ENCODE peak calls at places on chromosome 4, in five cellular contexts. X is OCI-LY7, Z is A549, D is choroid plexus epithelial cell, R is dorsolateral prefrontal cortex. K is an unnamed sample.

GRCh38 chr4:78057135-78057599 is at the start of gene FRAS1:
- DNase-seq in D (peak), Z (peak), X (peak), R (peak), K (peak)

GRCh38 chr4:16636304-16636703 is 262.1 kb downstream of the LDB2 start:
- DNase-seq in R (no peak), X (no peak), D (no peak), Z (no peak), K (no peak)

GRCh38 chr4:96260071-96260682 is 420.3 kb downstream of the PDHA2 start:
- DNase-seq in R (no peak), D (peak), Z (no peak), X (no peak), K (no peak)

GRCh38 chr4:24988776-24989175 is 42.0 kb downstream of the LGI2 start:
- DNase-seq in X (no peak), R (no peak), Z (peak), D (peak), K (no peak)

GRCh38 chr4:16026155-16026761 is 57.6 kb downstream of the PROM1 start:
- DNase-seq in R (no peak), D (peak), X (peak), Z (peak), K (no peak)

GRCh38 chr4:155597933-155598451 is 68.7 kb upstream of the GUCY1A1 start:
- DNase-seq in X (no peak), D (no peak), R (no peak), Z (no peak), K (no peak)

GRCh38 chr4:170001688-170002267 is 24.4 kb downstream of the MFAP3L start:
- DNase-seq in Z (no peak), X (no peak), R (no peak), D (no peak), K (no peak)

GRCh38 chr4:76969493-76969892 is 19.9 kb downstream of the SEPTIN11 start:
- DNase-seq in R (no peak), Z (no peak), D (no peak), X (no peak), K (no peak)

GRCh38 chr4:78692815-78693156 is 83.4 kb upstream of the BMP2K start:
- DNase-seq in R (no peak), X (no peak), Z (no peak), D (no peak), K (no peak)

GRCh38 chr4:129342820-129343219 is 246.9 kb downstream of the C4orf33 start:
- DNase-seq in D (peak), X (no peak), Z (peak), R (no peak), K (no peak)

GRCh38 chr4:8305851-8306361 is 36.4 kb downstream of the HTRA3 start:
- DNase-seq in R (no peak), D (peak), X (no peak), Z (no peak), K (no peak)

GRCh38 chr4:113539408-113539807 is 222.1 kb downstream of the CAMK2D start:
- DNase-seq in D (peak), R (no peak), Z (no peak), X (no peak), K (no peak)

GRCh38 chr4:187617117-187617516 is 378.5 kb upstream of the ZFP42 start:
- DNase-seq in D (peak), X (no peak), Z (no peak), R (no peak), K (no peak)

GRCh38 chr4:101191302-101192098 is 155.8 kb downstream of the PPP3CA start:
- DNase-seq in R (peak), D (peak), Z (peak), X (no peak), K (no peak)

GRCh38 chr4:137601924-137602323 is 69.6 kb upstream of the PCDH18 start:
- DNase-seq in D (peak), Z (peak), X (no peak), R (no peak), K (no peak)

GRCh38 chr4:176883681-176884418 is 91.1 kb upstream of the VEGFC start:
- DNase-seq in R (no peak), D (peak), X (no peak), Z (peak), K (no peak)

GRCh38 chr4:47381172-47381571 is 82.3 kb downstream of the COMMD8 start:
- DNase-seq in X (no peak), Z (no peak), R (no peak), D (no peak), K (no peak)

GRCh38 chr4:165873298-165874071 is 448 bp downstream of the TLL1 start:
- DNase-seq in X (no peak), R (no peak), Z (peak), D (no peak), K (peak)

GRCh38 chr4:7904942-7905341 is 34.7 kb downstream of the AFAP1 start:
- DNase-seq in R (peak), X (no peak), Z (peak), D (peak), K (no peak)

GRCh38 chr4:169174247-169174646 is 96.5 kb downstream of the SH3RF1 start:
- DNase-seq in R (no peak), D (no peak), Z (no peak), X (no peak), K (no peak)

GRCh38 chr4:77465271-77465670 is 140.3 kb upstream of the CXCL13 start:
- DNase-seq in R (no peak), X (no peak), Z (no peak), D (peak), K (no peak)

GRCh38 chr4:183860110-183860509 is 45.0 kb upstream of the STOX2 start:
- DNase-seq in R (no peak), Z (no peak), D (no peak), X (no peak), K (no peak)

GRCh38 chr4:163988921-163989320 is 494.4 kb downstream of the TMA16 start:
- DNase-seq in R (no peak), Z (no peak), D (no peak), X (no peak), K (no peak)

GRCh38 chr4:9867746-9868425 is 86.5 kb downstream of the DRD5 start:
- DNase-seq in X (no peak), R (no peak), Z (no peak), D (no peak), K (no peak)

GRCh38 chr4:7778524-7779193 is 161.0 kb downstream of the AFAP1 start:
- DNase-seq in D (peak), X (no peak), Z (no peak), R (no peak), K (no peak)

GRCh38 chr4:189436207-189436606 is 504.5 kb upstream of the FRG1 start:
- DNase-seq in R (no peak), D (no peak), Z (peak), X (no peak), K (no peak)

GRCh38 chr4:99624141-99624719 is 33.4 kb downstream of the C4orf54 start:
- DNase-seq in D (no peak), R (no peak), Z (no peak), X (no peak), K (no peak)

GRCh38 chr4:40309250-40309774 is 25.8 kb upstream of the CHRNA9 start:
- DNase-seq in D (peak), Z (peak), X (peak), R (peak), K (peak)

GRCh38 chr4:8577046-8577445 is 3.1 kb upstream of the GPR78 start:
- DNase-seq in X (no peak), D (no peak), R (no peak), Z (no peak), K (no peak)

GRCh38 chr4:183345261-183345660 is 23.0 kb upstream of the CLDN24 start:
- DNase-seq in Z (no peak), D (no peak), X (no peak), R (no peak), K (no peak)

DNA sequence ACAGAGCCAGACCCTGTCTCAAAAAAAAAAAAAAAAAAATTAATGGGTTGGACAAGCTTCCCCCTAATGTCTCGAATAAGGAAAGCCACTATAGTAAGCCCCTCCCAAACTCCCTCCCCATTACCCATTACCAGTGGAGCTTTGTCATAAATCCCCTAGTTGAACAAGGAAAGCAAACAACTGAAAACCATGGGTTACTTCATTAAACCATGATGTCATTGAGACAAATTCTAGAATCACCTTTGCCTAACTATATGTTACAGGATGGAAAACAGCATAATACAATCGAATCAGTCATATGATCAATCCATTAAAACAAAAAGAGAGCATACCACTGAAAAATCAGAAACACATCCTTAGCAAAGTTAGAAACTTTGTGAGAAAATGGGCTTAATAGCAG is 8.2 kb downstream of the ARAP2 start:
- DNase-seq in D (no peak), Z (no peak), R (no peak), X (no peak), K (no peak)
- TF ChIP-seq CTCF in D (no peak), Z (no peak), R (no peak), X (no peak), K (no peak)

GRCh38 chr4:2714071-2714770 is 41.9 kb downstream of the TNIP2 start:
- DNase-seq in D (peak), Z (no peak), R (no peak), X (no peak), K (no peak)
- TF ChIP-seq CTCF in D (no peak), Z (no peak), R (no peak), X (no peak), K (no peak)

DNA sequence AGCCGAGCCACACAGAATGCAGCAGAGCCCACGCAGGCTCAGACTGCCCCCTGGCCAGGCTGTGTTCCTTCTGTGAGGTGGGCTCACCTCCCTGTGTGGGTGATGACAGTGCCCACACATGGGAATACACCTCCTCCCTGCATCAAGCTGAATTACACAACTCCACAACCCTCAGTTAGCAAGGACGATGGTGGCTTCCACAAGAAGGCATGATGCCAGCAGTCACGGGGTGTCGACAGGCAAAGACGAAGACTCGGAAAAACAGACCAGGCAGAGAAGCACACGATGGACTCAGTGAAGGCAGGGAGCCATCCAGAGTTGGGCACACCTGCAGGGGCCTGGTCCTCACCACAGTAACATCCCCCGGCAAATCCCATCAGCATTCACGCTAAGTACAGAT is 12.1 kb downstream of the LETM1 start:
- DNase-seq in Z (no peak), D (peak), X (no peak), R (peak), K (no peak)
- TF ChIP-seq CTCF in Z (no peak), D (no peak), X (no peak), R (no peak), K (no peak)

GRCh38 chr4:6332669-6333050 is 63.0 kb downstream of the WFS1 start:
- DNase-seq in Z (no peak), R (no peak), X (no peak), D (no peak), K (no peak)

GRCh38 chr4:6335040-6335590 is 65.5 kb downstream of the WFS1 start:
- DNase-seq in R (no peak), D (no peak), X (no peak), Z (no peak), K (no peak)

GRCh38 chr4:6332042-6332668 is 62.5 kb downstream of the WFS1 start:
- DNase-seq in X (peak), R (peak), Z (no peak), D (peak), K (peak)

GRCh38 chr4:6334203-6334887 is 64.7 kb downstream of the WFS1 start:
- DNase-seq in D (no peak), X (no peak), R (no peak), Z (no peak), K (no peak)

DNA sequence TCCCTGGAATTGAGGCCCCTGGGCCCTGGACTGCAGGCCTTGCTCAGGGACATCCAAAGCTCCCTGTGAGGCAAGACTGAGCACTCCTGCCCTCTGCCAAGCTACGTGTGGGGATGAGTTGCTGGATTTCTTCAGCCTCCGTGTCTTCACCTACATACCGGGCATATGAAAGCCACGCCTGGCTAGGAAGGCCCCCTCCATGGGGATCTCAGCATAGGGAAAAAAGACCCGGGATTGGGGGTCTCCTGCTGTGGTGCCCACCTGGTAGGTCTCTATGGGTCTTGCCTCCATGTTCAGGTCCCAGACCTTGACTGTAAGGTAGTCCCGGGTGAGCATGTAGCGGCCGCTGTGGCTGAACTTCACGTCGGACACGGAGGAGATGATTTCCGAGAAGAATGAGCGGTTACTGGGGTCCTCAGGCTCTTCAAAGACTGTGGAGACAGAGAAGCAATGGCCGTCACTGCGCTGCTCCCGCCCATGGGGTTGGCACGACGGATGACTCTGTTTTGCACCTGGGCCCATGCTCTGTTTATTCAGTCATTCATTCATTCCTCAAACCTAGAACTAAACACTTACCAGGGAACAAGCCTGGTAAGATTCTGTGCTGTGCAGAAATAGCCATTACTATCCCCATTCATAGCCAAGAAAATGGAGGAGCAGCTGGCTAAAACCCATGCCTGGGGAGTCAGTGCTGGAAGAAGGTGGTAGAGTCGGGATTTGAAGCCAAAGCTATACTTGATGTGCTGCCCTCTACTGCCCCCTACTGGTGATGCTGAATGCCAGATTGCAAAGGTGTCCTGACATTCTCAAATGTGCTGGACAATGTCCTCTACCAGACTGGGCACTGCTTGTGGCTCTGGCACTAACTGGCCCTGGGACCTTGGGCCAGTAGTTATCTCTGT is 63.9 kb downstream of the WFS1 start:
- DNase-seq in X (peak), R (no peak), Z (peak), D (peak), K (no peak)
- TF ChIP-seq CTCF in X (peak), R (peak), Z (peak), D (peak), K (peak)

GRCh38 chr4:118352843-118353373 is at the start of gene PRSS12:
- DNase-seq in Z (peak), R (no peak), D (peak), X (no peak), K (peak)
- TF ChIP-seq CTCF in Z (peak), R (no peak), D (peak), X (peak), K (peak)

GRCh38 chr4:181308476-181309170 is 934.6 kb upstream of the TENM3 start:
- DNase-seq in R (no peak), D (no peak), X (no peak), Z (no peak), K (no peak)
- TF ChIP-seq CTCF in R (no peak), D (no peak), X (no peak), Z (no peak), K (no peak)

GRCh38 chr4:38832624-38833528 is 23.7 kb downstream of the TLR6 start:
- DNase-seq in R (no peak), X (no peak), Z (no peak), D (no peak), K (no peak)
- TF ChIP-seq CTCF in R (no peak), X (peak), Z (no peak), D (peak), K (peak)

DNA sequence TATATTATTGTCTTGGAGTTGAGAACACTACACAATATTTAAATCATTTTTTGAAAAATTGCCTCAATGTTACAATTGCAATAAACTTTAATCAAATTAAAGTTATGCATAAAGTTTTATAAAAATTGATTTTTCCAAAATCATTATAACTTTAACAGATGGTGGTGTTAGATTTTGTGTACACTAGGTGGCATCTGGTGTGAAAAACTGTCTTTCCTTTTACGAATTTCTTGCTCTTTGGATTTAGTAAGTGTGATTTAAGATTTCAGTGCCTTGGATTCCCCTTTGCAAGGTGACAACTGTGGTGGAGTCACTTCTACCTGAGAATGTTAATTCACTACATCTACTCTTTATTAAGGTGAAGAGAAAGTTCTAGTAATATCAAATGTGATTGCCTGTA is 91.6 kb downstream of the AREG start:
- DNase-seq in Z (peak), R (no peak), D (peak), X (no peak), K (no peak)
- TF ChIP-seq CTCF in Z (peak), R (no peak), D (peak), X (peak), K (no peak)

GRCh38 chr4:54945838-54946237 is 179.6 kb downstream of the KDR start:
- DNase-seq in R (no peak), Z (no peak), D (peak), X (peak), K (no peak)
- TF ChIP-seq CTCF in R (no peak), Z (no peak), D (peak), X (no peak), K (no peak)

K was measured in progenitor cell of endocrine pancreas.